ENCODE peak calls at places on chromosomes 13 and 19, in six cellular contexts. W, D, F, M, Q and N are unnamed samples.

GRCh38 chr13:109628251-109628699 is 158.1 kb downstream of the IRS2 start:
- DNase-seq in D (no peak), F (no peak), M (peak), W (no peak), Q (no peak), N (no peak)

GRCh38 chr19:20423381-20424207 is 142.0 kb downstream of the ZNF737 start:
- DNase-seq in W (no peak), M (peak), F (peak), D (peak), Q (peak), N (peak)

GRCh38 chr13:98407575-98407974 is 169.3 kb downstream of the STK24 start:
- DNase-seq in M (no peak), F (no peak), D (no peak), Q (no peak), W (no peak), N (no peak)

GRCh38 chr13:43478178-43478577 is 308.6 kb downstream of the ENOX1 start:
- DNase-seq in M (no peak), Q (no peak), D (no peak), F (no peak), W (no peak), N (no peak)

GRCh38 chr13:94712812-94713555 is 639 bp upstream of the SOX21 start:
- DNase-seq in F (no peak), Q (no peak), D (peak), W (peak), M (peak), N (peak)

GRCh38 chr19:53818756-53819155 is 5.4 kb downstream of the NLRP12 start:
- DNase-seq in F (no peak), Q (no peak), W (no peak), M (peak), D (no peak), N (no peak)

GRCh38 chr19:35569281-35569781 is 5.9 kb upstream of the ATP4A start:
- DNase-seq in D (no peak), M (no peak), W (no peak), F (no peak), Q (no peak), N (no peak)

GRCh38 chr13:80235131-80235530 is 105.8 kb downstream of the SPRY2 start:
- DNase-seq in W (no peak), F (no peak), Q (no peak), D (no peak), M (no peak), N (peak)

GRCh38 chr19:18266863-18267686 is 7.2 kb downstream of the IQCN start:
- DNase-seq in Q (no peak), F (no peak), M (no peak), D (no peak), W (no peak), N (no peak)

GRCh38 chr19:4636151-4636717 is 3.1 kb upstream of the TNFAIP8L1 start:
- DNase-seq in M (no peak), F (peak), Q (peak), W (peak), D (peak), N (peak)

GRCh38 chr13:46712524-46712923 is 84.4 kb downstream of the ESD start:
- DNase-seq in D (no peak), Q (no peak), M (no peak), W (no peak), F (no peak), N (no peak)

GRCh38 chr13:50543767-50544166 is 299.7 kb downstream of the DLEU7 start:
- DNase-seq in D (no peak), Q (no peak), F (no peak), W (no peak), M (peak), N (no peak)

GRCh38 chr19:49807888-49808675 is 5.0 kb downstream of the FUZ start:
- DNase-seq in D (no peak), F (no peak), W (no peak), Q (no peak), M (no peak), N (no peak)

GRCh38 chr13:20193924-20194631 is 1.3 kb upstream of the GJB2 start:
- DNase-seq in Q (no peak), D (no peak), M (no peak), W (no peak), F (no peak), N (peak)

GRCh38 chr19:45475537-45476348 is 7.9 kb downstream of the FOSB start:
- DNase-seq in M (no peak), W (no peak), Q (no peak), F (no peak), D (no peak), N (no peak)

GRCh38 chr19:3783660-3784584 is 2.3 kb downstream of the MATK start:
- DNase-seq in Q (no peak), D (no peak), F (no peak), W (no peak), M (no peak), N (no peak)

GRCh38 chr19:38704488-38705026 is 39.7 kb downstream of the CAPN12 start:
- DNase-seq in Q (no peak), D (no peak), W (no peak), M (no peak), F (no peak), N (no peak)

GRCh38 chr19:21482863-21483276 is 22.5 kb upstream of the ZNF429 start:
- DNase-seq in F (peak), W (no peak), M (peak), Q (peak), D (peak), N (peak)

GRCh38 chr19:48085904-48086864 is 24.4 kb downstream of the PLA2G4C start:
- DNase-seq in F (no peak), Q (no peak), W (no peak), D (no peak), M (no peak), N (no peak)

GRCh38 chr13:50687545-50687944 is 155.9 kb downstream of the DLEU7 start:
- DNase-seq in W (no peak), Q (no peak), M (no peak), D (no peak), F (no peak), N (no peak)

GRCh38 chr13:100128373-100128772 is 39.5 kb downstream of the PCCA start:
- DNase-seq in Q (no peak), W (peak), D (no peak), M (peak), F (no peak), N (peak)

GRCh38 chr13:95235199-95235726 is 66.0 kb downstream of the ABCC4 start:
- DNase-seq in D (no peak), Q (no peak), M (no peak), W (no peak), F (no peak), N (no peak)

GRCh38 chr19:2288743-2289713 is 7.1 kb upstream of the PEAK3 start:
- DNase-seq in W (no peak), Q (no peak), M (no peak), D (no peak), F (no peak), N (no peak)

GRCh38 chr19:4096049-4096892 is 27.7 kb downstream of the MAP2K2 start:
- DNase-seq in D (no peak), M (no peak), Q (no peak), F (no peak), W (no peak), N (no peak)

GRCh38 chr13:53198699-53199098 is 170.1 kb downstream of the OLFM4 start:
- DNase-seq in M (no peak), F (no peak), W (no peak), D (no peak), Q (no peak), N (no peak)

GRCh38 chr19:15393963-15394362 is 14.4 kb upstream of the AKAP8 start:
- DNase-seq in Q (no peak), W (no peak), D (no peak), F (no peak), M (peak), N (no peak)